ENCODE peak calls at places on chromosomes 4 and X, in four cellular contexts. O is cerebellar nuclear complex, S is GF-D8, K is sciatic nerve. L is an unnamed sample.

GRCh38 chrX:123525131-123525725 is 207.6 kb downstream of the THOC2 start:
- DNase-seq in O (no peak), K (no peak), S (no peak), L (no peak)

GRCh38 chr4:72791054-72791453 is 222.0 kb upstream of the ADAMTS3 start:
- DNase-seq in K (no peak), S (no peak), O (no peak), L (no peak)

GRCh38 chr4:173391691-173392090 is 7.2 kb downstream of the SCRG1 start:
- DNase-seq in S (no peak), K (no peak), O (no peak), L (no peak)

GRCh38 chr4:42366959-42367358 is 30.3 kb upstream of the SHISA3 start:
- DNase-seq in K (no peak), S (no peak), O (no peak), L (no peak)

GRCh38 chrX:147917700-147918694 is 6.3 kb downstream of the FMR1 start:
- DNase-seq in S (peak; percentile 2), K (no peak), O (no peak), L (peak; percentile 19)

GRCh38 chrX:9788908-9789307 is 2.7 kb downstream of the SHROOM2 start:
- DNase-seq in O (no peak), S (no peak), K (no peak), L (no peak)

GRCh38 chr4:7691061-7691460 is 248.6 kb downstream of the AFAP1 start:
- DNase-seq in S (no peak), O (no peak), K (no peak), L (no peak)

GRCh38 chr4:37132351-37132989 is 112.1 kb upstream of the NWD2 start:
- DNase-seq in S (no peak), K (no peak), O (no peak), L (no peak)

GRCh38 chr4:38489924-38490639 is 173.9 kb upstream of the KLF3 start:
- DNase-seq in K (no peak), S (no peak), O (no peak), L (no peak)

GRCh38 chr4:87843936-87844335 is 11.2 kb downstream of the MEPE start:
- DNase-seq in O (peak; percentile 62), K (no peak), S (no peak), L (peak; percentile 80)

GRCh38 chrX:135295238-135295943 is 13.9 kb upstream of the ETDC start:
- DNase-seq in S (no peak), O (no peak), K (no peak), L (no peak)

GRCh38 chrX:22109442-22109841 is 77.3 kb downstream of the PHEX start:
- DNase-seq in K (no peak), S (no peak), O (no peak), L (no peak)

GRCh38 chr4:79623125-79623905 is 215.3 kb upstream of the GK2 start:
- DNase-seq in O (no peak), K (no peak), S (no peak), L (no peak)

GRCh38 chr4:152095701-152096070 is 334.9 kb upstream of the GATB start:
- DNase-seq in O (no peak), K (no peak), S (no peak), L (no peak)

GRCh38 chrX:111504941-111505340 is 6.5 kb upstream of the SERTM2 start:
- DNase-seq in O (no peak), K (no peak), S (no peak), L (peak; percentile 2)

GRCh38 chr4:94757192-94758140 is at the start of gene BMPR1B:
- DNase-seq in K (peak; percentile 71), S (no peak), O (no peak), L (no peak)

GRCh38 chr4:46765465-46765864 is 143.6 kb downstream of the COX7B2 start:
- DNase-seq in O (no peak), K (no peak), S (no peak), L (no peak)

GRCh38 chrX:140764401-140764919 is 54.9 kb downstream of the LINC00632 start:
- DNase-seq in K (peak; percentile 63), S (no peak), O (no peak), L (no peak)

GRCh38 chr4:126899382-126899801 is 733.4 kb upstream of the INTU start:
- DNase-seq in O (no peak), S (no peak), K (no peak), L (no peak)

GRCh38 chrX:139720979-139721378 is 13.0 kb upstream of the MCF2 start:
- DNase-seq in S (no peak), O (no peak), K (no peak), L (no peak)

GRCh38 chr4:85717847-85718246 is 242.9 kb downstream of the ARHGAP24 start:
- DNase-seq in S (no peak), K (no peak), O (no peak), L (no peak)

GRCh38 chr4:183823394-183823793 is 81.7 kb upstream of the STOX2 start:
- DNase-seq in K (no peak), S (no peak), O (no peak), L (no peak)

GRCh38 chrX:130669233-130669632 is 233.8 kb downstream of the ENOX2 start:
- DNase-seq in S (no peak), K (no peak), O (no peak), L (no peak)

GRCh38 chrX:121256653-121257052 is 209.2 kb downstream of the GLUD2 start:
- DNase-seq in K (no peak), S (no peak), O (no peak), L (no peak)

GRCh38 chr4:42649870-42650269 is 7.0 kb downstream of the ATP8A1 start:
- DNase-seq in K (no peak), S (no peak), O (no peak), L (no peak)

GRCh38 chrX:10598540-10598939 is 21.8 kb downstream of the MID1 start:
- DNase-seq in O (no peak), S (no peak), K (no peak), L (no peak)

GRCh38 chr4:55547461-55547770 is 707 bp upstream of the CLOCK start:
- DNase-seq in S (no peak), O (no peak), K (no peak), L (no peak)

GRCh38 chr4:112895785-112896184 is 153.7 kb upstream of the ANK2 start:
- DNase-seq in S (no peak), K (no peak), O (no peak), L (no peak)

GRCh38 chr4:107599841-107600240 is 120.2 kb downstream of the PAPSS1 start:
- DNase-seq in S (no peak), O (no peak), K (no peak), L (no peak)

GRCh38 chr4:41209187-41209586 is 5.2 kb downstream of the APBB2 start:
- DNase-seq in S (no peak), O (no peak), K (no peak), L (no peak)

GRCh38 chr4:48604527-48604926 is 114.5 kb downstream of the ZAR1 start:
- DNase-seq in S (no peak), O (no peak), K (no peak), L (no peak)

GRCh38 chrX:19569121-19569805 is 54.0 kb upstream of the MAP3K15 start:
- DNase-seq in O (no peak), K (no peak), S (no peak), L (no peak)

GRCh38 chr4:137635108-137635507 is 102.8 kb upstream of the PCDH18 start:
- DNase-seq in K (no peak), S (no peak), O (no peak), L (no peak)

GRCh38 chrX:9948406-9948805 is 18.8 kb upstream of the CLDN34 start:
- DNase-seq in O (no peak), S (no peak), K (no peak), L (no peak)

GRCh38 chrX:45712067-45712466 is 511.4 kb upstream of the DIPK2B start:
- DNase-seq in O (no peak), K (no peak), S (no peak), L (no peak)

GRCh38 chr4:53712326-53712725 is 121.0 kb upstream of the LNX1 start:
- DNase-seq in S (no peak), K (no peak), O (no peak), L (no peak)

GRCh38 chr4:173346074-173346473 is 11.9 kb upstream of the HMGB2 start:
- DNase-seq in O (no peak), K (no peak), S (no peak), L (no peak)

L was measured in AML-193.